ENCODE peak calls at places on chromosomes 7 and 10, in four cellular contexts. T is right lobe of liver; Y is A549; O is CD4-positive, CD25-positive, alpha-beta regulatory T cell. K is an unnamed sample.

GRCh38 chr7:87395442-87396020 is 50.1 kb downstream of the CROT start:
- DNase-seq in T (no peak), Y (no peak), O (no peak), K (no peak)

GRCh38 chr10:32953277-32953927 is 4.6 kb downstream of the ITGB1 start:
- DNase-seq in T (no peak), Y (no peak), O (no peak), K (no peak)

GRCh38 chr10:94630017-94630688 is 53.4 kb upstream of the CYP2C18 start:
- DNase-seq in T (no peak), Y (peak; percentile 36), O (peak; percentile 38), K (peak; percentile 49)

GRCh38 chr7:141884544-141885227 is 31.5 kb upstream of the OR9A4 start:
- DNase-seq in T (no peak), Y (no peak), O (no peak), K (no peak)

GRCh38 chr10:47019546-47019945 is 108.3 kb downstream of the PTPN20 start:
- DNase-seq in T (no peak), Y (no peak), O (no peak), K (no peak)

GRCh38 chr7:17620588-17620987 is 319.7 kb downstream of the SNX13 start:
- DNase-seq in T (no peak), Y (no peak), O (no peak), K (no peak)

GRCh38 chr7:22193361-22194016 is 163.5 kb downstream of the RAPGEF5 start:
- DNase-seq in T (no peak), Y (no peak), O (no peak), K (no peak)

GRCh38 chr10:16950686-16951681 is 133.8 kb upstream of the RSU1 start:
- DNase-seq in T (no peak), Y (no peak), O (no peak), K (peak; percentile 94)

GRCh38 chr7:82805527-82805960 is 357.1 kb downstream of the PCLO start:
- DNase-seq in T (no peak), Y (peak; percentile 20), O (no peak), K (peak; percentile 95)

GRCh38 chr7:135186261-135186540 is 15.7 kb upstream of the CYREN start:
- DNase-seq in T (no peak), Y (no peak), O (no peak), K (no peak)

GRCh38 chr7:34361663-34362250 is 296.3 kb upstream of the NPSR1 start:
- DNase-seq in T (no peak), Y (no peak), O (no peak), K (no peak)

GRCh38 chr10:93703066-93703465 is 674 bp upstream of the FRA10AC1 start:
- DNase-seq in T (no peak), Y (no peak), O (peak; percentile 38), K (no peak)

GRCh38 chr7:32532716-32533115 is 37.4 kb downstream of the AVL9 start:
- DNase-seq in T (no peak), Y (no peak), O (no peak), K (no peak)

GRCh38 chr10:123459371-123460224 is 206.6 kb upstream of the GPR26 start:
- DNase-seq in T (no peak), Y (no peak), O (no peak), K (no peak)

GRCh38 chr7:141701489-141702046 is 398 bp downstream of the DENND11 start:
- DNase-seq in T (peak; percentile 55), Y (peak; percentile 35), O (peak; percentile 81), K (peak; percentile 57)

GRCh38 chr7:81140206-81140605 is 221.4 kb upstream of the SEMA3C start:
- DNase-seq in T (no peak), Y (no peak), O (no peak), K (no peak)

GRCh38 chr7:139588632-139589031 is 65.1 kb downstream of the CLEC2L start:
- DNase-seq in T (no peak), Y (no peak), O (no peak), K (peak; percentile 52)

GRCh38 chr7:50658696-50659095 is 93.5 kb upstream of the DDC start:
- DNase-seq in T (peak; percentile 74), Y (no peak), O (no peak), K (no peak)
- H3K4me1 ChIP-seq in T (peaks cover 26% of the 10 kb centered on the region), Y (no peaks in the 10 kb centered on the region), O (peaks cover 42% of the 10 kb centered on the region), K (no peaks in the 10 kb centered on the region)

GRCh38 chr7:158167373-158167772 is 420.2 kb downstream of the PTPRN2 start:
- DNase-seq in T (no peak), Y (no peak), O (no peak), K (no peak)
- H3K9me3 ChIP-seq in T (no peaks in the 10 kb centered on the region), Y (no peaks in the 10 kb centered on the region), O (peaks cover 7% of the 10 kb centered on the region), K (no peaks in the 10 kb centered on the region)

DNA sequence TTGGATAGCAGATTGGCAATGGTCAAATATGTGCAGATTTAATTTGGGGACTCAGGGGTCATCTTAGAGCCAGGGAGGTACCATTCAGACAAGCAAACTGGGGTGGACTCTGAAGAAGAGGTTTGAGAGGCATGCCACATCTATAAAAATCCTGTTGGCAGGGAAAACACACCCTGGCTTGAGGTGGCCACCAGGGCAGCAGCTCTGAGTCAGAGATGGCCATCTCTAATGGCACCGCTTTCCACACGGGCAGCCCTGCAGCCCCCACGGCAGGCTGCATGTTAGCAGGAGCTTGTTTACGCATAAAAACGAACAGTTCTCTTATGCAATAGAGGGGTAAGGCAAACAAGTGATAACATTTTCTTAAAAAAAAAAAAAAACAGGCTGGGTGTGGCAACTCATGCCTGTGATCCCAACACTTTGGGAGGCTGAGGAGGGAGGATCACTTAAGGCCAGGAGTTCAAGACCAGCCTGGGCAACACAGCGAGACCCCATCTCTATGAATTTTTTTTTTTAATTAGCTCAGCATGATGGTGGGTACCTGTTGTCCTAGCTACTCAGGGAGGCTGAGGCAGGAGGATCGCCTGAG is 14.9 kb downstream of the DLG5 start:
- DNase-seq in T (no peak), Y (peak; percentile 87), O (no peak), K (no peak)
- H3K4me1 ChIP-seq in T (peaks cover 24% of the 10 kb centered on the region), Y (peaks cover 73% of the 10 kb centered on the region), O (no peaks in the 10 kb centered on the region), K (no peaks in the 10 kb centered on the region)

GRCh38 chr10:126336786-126337185 is 51.5 kb downstream of the ADAM12 start:
- DNase-seq in T (no peak), Y (no peak), O (no peak), K (no peak)

GRCh38 chr10:126334272-126334671 is 54.0 kb downstream of the ADAM12 start:
- DNase-seq in T (no peak), Y (no peak), O (no peak), K (no peak)

DNA sequence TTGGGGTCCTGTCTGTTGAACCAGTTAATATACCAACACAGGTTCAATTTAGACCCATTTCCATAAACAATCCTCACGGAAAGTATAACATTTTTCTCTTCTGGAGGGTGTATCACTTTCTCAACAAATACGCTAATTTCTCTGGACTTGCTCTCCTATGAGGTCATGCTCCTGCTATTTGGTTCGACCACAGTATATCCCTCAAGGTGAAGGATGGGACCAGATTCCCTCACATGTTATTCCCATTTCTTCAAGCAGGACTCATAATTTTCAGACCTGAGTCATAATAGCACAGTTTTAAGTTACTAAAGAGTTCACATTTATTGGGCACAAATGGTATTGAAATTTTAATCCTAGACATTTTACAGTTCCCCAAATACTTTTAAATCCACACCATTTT is 57.2 kb downstream of the ADAM12 start:
- DNase-seq in T (no peak), Y (no peak), O (no peak), K (no peak)
- H3K9me3 ChIP-seq in T (no peaks in the 10 kb centered on the region), Y (no peaks in the 10 kb centered on the region), O (no peaks in the 10 kb centered on the region), K (no peaks in the 10 kb centered on the region)

GRCh38 chr7:55127622-55128081 is 108.8 kb downstream of the EGFR start:
- DNase-seq in T (no peak), Y (no peak), O (no peak), K (no peak)
- H3K4me1 ChIP-seq in T (no peaks in the 10 kb centered on the region), Y (peaks cover 84% of the 10 kb centered on the region), O (no peaks in the 10 kb centered on the region), K (peaks cover 20% of the 10 kb centered on the region)

GRCh38 chr7:6691103-6691502 is 15.6 kb downstream of the ZNF12 start:
- DNase-seq in T (no peak), Y (no peak), O (no peak), K (no peak)
- H3K9me3 ChIP-seq in T (peaks cover 54% of the 10 kb centered on the region), Y (peaks cover 100% of the 10 kb centered on the region), O (peaks cover 100% of the 10 kb centered on the region), K (peaks cover 98% of the 10 kb centered on the region)

GRCh38 chr7:28510022-28510367 is 97.7 kb downstream of the CREB5 start:
- DNase-seq in T (no peak), Y (no peak), O (no peak), K (no peak)
- H3K4me1 ChIP-seq in T (no peaks in the 10 kb centered on the region), Y (no peaks in the 10 kb centered on the region), O (no peaks in the 10 kb centered on the region), K (peaks cover 3% of the 10 kb centered on the region)

K was measured in A673.